ENCODE peak calls at places on chromosomes 11 and 22, in seven cellular contexts. O is fibroblast of mammary gland, A is H9, L is cardiac fibroblast, R is right atrium auricular region, Y is endothelial cell, D is choroid plexus epithelial cell. H is an unnamed sample.

GRCh38 chr22:19800306-19800705 is 39.7 kb downstream of the TBX1 start:
- DNase-seq in L (no peak), R (no peak), A (no peak), O (no peak), Y (no peak), D (no peak), H (no peak)

GRCh38 chr11:9753031-9753430 is 89.2 kb downstream of the SWAP70 start:
- DNase-seq in D (peak; percentile 60), L (peak; percentile 88), A (no peak), O (peak; percentile 81), R (no peak), Y (no peak), H (peak; percentile 36)

GRCh38 chr11:73972620-73973449 is 9.8 kb downstream of the UCP2 start:
- DNase-seq in A (no peak), D (no peak), Y (no peak), L (no peak), R (no peak), O (no peak), H (no peak)

GRCh38 chr11:102614485-102614884 is 10.6 kb downstream of the MMP20 start:
- DNase-seq in A (no peak), Y (no peak), D (no peak), O (no peak), R (no peak), L (no peak), H (peak; percentile 14)

GRCh38 chr11:99257131-99257530 is 236.4 kb downstream of the CNTN5 start:
- DNase-seq in R (no peak), Y (no peak), A (no peak), D (peak; percentile 67), L (peak; percentile 47), O (peak; percentile 2), H (peak; percentile 7)

GRCh38 chr22:21568207-21569075 is 927 bp downstream of the UBE2L3 start:
- DNase-seq in O (no peak), R (no peak), L (peak; percentile 42), Y (peak; percentile 34), A (no peak), D (peak; percentile 42), H (no peak)

GRCh38 chr11:126892781-126893180 is 107.8 kb downstream of the KIRREL3 start:
- DNase-seq in L (no peak), O (no peak), R (no peak), A (no peak), D (no peak), Y (no peak), H (no peak)

GRCh38 chr11:70816156-70816678 is 417.9 kb downstream of the CTTN start:
- DNase-seq in O (no peak), D (no peak), A (no peak), Y (no peak), L (no peak), R (no peak), H (no peak)

GRCh38 chr11:32511926-32512325 is 71.7 kb upstream of the EIF3M start:
- DNase-seq in D (peak; percentile 32), A (no peak), L (peak; percentile 13), Y (no peak), R (no peak), O (no peak), H (peak; percentile 7)

GRCh38 chr22:50293441-50294318 is 13.8 kb downstream of the PLXNB2 start:
- DNase-seq in R (no peak), D (peak; percentile 70), L (peak; percentile 68), O (peak; percentile 37), Y (peak; percentile 57), A (peak; percentile 82), H (peak; percentile 47)

GRCh38 chr11:97772696-97773095 is 1248.1 kb upstream of the CNTN5 start:
- DNase-seq in A (no peak), D (peak; percentile 58), L (peak; percentile 42), R (no peak), Y (no peak), O (no peak), H (no peak)

GRCh38 chr11:82750643-82751139 is 17.0 kb upstream of the FAM181B start:
- DNase-seq in D (no peak), O (no peak), R (no peak), L (no peak), Y (peak; percentile 11), A (peak; percentile 33), H (no peak)

GRCh38 chr11:120413480-120413879 is 77.3 kb downstream of the ARHGEF12 start:
- DNase-seq in Y (no peak), O (peak; percentile 67), A (no peak), D (peak; percentile 49), R (no peak), L (peak; percentile 61), H (peak; percentile 20)

GRCh38 chr22:38569972-38570840 is at the start of gene DMC1:
- DNase-seq in D (peak; percentile 81), Y (peak; percentile 92), R (peak; percentile 88), O (peak; percentile 82), A (peak; percentile 97), L (peak; percentile 78), H (peak; percentile 88)

GRCh38 chr22:38567531-38568245 is 2.3 kb downstream of the DMC1 start:
- DNase-seq in L (no peak), O (no peak), D (no peak), R (no peak), Y (no peak), A (no peak), H (no peak)

GRCh38 chr22:38572065-38572464 is 2.1 kb upstream of the DMC1 start:
- DNase-seq in R (no peak), D (peak; percentile 82), O (peak; percentile 67), Y (peak; percentile 35), A (no peak), L (peak; percentile 77), H (peak; percentile 64)

GRCh38 chr22:38569181-38569971 is 607 bp downstream of the DMC1 start:
- DNase-seq in R (no peak), O (no peak), A (no peak), L (no peak), D (no peak), Y (peak; percentile 16), H (no peak)

GRCh38 chr22:38570841-38571364 is 920 bp upstream of the DMC1 start:
- DNase-seq in A (peak; percentile 60), R (no peak), L (peak; percentile 36), Y (peak; percentile 15), O (peak; percentile 28), D (peak; percentile 36), H (peak; percentile 39)
- TF ChIP-seq CTCF in A (peak; percentile 11), R (no peak), L (peak; percentile 3), Y (no peak), O (no peak), D (peak; percentile 16), H (no peak)

GRCh38 chr11:96051820-96052219 is 127.9 kb upstream of the MTMR2 start:
- DNase-seq in R (no peak), L (peak; percentile 34), D (no peak), O (no peak), A (no peak), Y (no peak), H (no peak)

GRCh38 chr11:96052921-96053631 is 129.2 kb upstream of the MTMR2 start:
- DNase-seq in O (no peak), D (peak; percentile 53), L (peak; percentile 68), R (no peak), Y (no peak), A (no peak), H (no peak)

GRCh38 chr11:96054870-96055705 is 131.2 kb upstream of the MTMR2 start:
- DNase-seq in Y (no peak), D (peak; percentile 73), A (no peak), R (no peak), O (peak; percentile 68), L (peak; percentile 64), H (peak; percentile 49)

GRCh38 chr11:96049426-96049825 is 125.5 kb upstream of the MTMR2 start:
- DNase-seq in Y (no peak), O (peak; percentile 80), R (no peak), D (peak; percentile 73), A (no peak), L (peak; percentile 84), H (peak; percentile 32)

DNA sequence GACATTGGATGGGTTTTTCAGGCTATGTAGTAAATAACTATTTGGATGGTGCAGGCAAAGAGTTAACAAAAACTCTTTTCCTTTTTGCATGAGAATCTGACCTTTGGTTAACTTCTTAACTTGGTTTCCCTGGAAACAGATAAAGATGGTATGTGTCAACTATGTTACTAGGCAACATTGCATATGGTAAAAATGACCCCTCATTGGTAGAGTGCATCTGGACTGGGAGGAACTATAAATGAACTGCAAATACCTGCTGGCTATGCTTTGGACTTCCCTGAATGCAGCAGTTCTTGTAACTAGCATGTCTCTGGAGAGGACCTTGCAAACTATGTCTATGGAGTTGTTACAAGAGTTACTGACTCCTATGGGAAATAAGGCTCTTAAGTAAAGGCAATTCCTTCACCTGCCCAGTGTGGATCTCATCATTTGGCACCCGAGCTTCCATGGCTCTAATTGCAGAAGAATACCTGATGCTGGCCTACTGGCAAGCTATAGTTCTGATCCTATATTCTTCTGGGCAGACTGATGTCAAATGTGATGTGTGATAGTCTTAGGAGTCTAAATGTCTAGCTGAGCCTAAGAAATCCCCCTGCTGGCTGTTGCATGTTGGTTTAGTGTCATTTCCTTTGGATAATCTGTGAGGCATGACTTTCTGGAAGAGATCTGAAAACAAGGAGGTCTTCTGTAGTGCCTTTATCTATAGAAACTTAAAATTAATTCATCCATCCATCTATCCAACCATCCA is 126.7 kb upstream of the MTMR2 start:
- DNase-seq in A (no peak), O (peak; percentile 56), R (no peak), Y (no peak), D (peak; percentile 97), L (peak; percentile 60), H (no peak)
- TF ChIP-seq CTCF in A (peak; percentile 23), O (peak; percentile 21), R (no peak), Y (no peak), D (peak; percentile 31), L (peak; percentile 13), H (no peak)

DNA sequence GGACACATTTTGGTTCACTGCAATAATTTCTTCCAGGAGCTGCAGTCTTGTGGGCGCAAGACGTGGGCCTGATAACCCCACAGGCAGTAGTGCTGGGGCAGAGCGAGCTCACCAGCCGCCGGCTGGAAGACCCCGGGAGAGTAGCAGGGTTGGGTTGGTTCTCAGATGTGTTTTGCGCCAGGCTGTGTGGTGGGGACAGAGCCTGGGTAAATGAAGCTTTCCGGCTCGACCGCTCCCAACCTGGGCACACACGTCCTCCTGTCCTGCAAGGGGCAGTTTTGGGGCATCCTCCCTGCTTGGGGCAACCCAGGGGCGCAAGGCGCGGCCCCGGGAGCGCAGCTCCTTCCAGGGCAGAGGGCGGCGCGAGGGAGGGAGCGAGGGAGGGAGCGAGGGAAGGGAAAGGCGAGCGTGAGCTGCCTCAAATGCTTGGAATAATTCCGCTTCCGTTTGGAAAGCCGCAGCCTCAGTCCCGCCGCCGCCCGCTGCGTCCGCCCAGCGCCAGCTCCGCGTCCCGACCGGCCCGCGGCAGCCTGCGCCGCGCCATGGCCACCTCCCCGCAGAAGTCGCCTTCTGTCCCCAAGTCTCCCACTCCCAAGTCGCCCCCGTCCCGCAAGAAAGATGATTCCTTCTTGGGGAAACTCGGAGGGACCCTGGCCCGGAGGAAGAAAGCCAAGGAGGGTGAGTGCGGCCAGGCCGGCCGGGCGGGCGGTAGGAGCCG is at the start of gene PARVA:
- DNase-seq in D (peak; percentile 84), O (peak; percentile 69), R (peak; percentile 66), L (peak; percentile 83), A (peak; percentile 85), Y (peak; percentile 79), H (peak; percentile 66)
- TF ChIP-seq CTCF in D (no peak), O (no peak), R (no peak), L (peak; percentile 6), A (no peak), Y (no peak), H (no peak)

DNA sequence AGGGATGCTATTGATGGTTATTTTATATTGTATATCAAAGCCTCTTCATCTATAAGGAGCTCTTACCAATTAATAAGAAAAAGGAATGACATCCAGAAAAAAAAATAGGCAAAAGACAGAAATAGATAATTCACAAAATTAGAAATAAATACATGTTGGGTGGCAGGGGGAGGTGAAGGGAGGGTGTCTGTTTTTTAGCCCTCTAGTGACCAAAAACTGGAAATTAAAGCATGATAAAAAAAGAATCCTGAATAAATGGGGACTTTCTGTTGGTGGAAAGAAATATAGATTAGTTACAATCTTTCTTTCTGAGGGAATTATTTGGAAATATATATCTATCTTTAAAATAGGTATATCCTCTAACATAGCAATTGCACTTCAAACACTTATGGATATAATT is 42.0 kb upstream of the TTC36 start:
- DNase-seq in D (peak; percentile 8), O (no peak), Y (no peak), R (no peak), A (no peak), L (peak; percentile 2), H (no peak)
- TF ChIP-seq CTCF in D (peak; percentile 35), O (peak; percentile 25), Y (peak; percentile 23), R (no peak), A (no peak), L (no peak), H (no peak)

H was measured in MCF 10A.